ENCODE peak calls at places on chromosomes 16 and 17, in four cellular contexts. E is neural progenitor cell, F is vagina, R is cardiac fibroblast. T is an unnamed sample.

GRCh38 chr17:66775262-66775661 is 59.7 kb upstream of the CACNG5 start:
- DNase-seq in E (no peak), F (no peak), R (no peak), T (no peak)

GRCh38 chr16:24992696-24993095 is 22.5 kb downstream of the ARHGAP17 start:
- DNase-seq in F (no peak), E (no peak), R (no peak), T (no peak)

GRCh38 chr16:4799171-4799855 is 3.1 kb downstream of the ROGDI start:
- DNase-seq in E (no peak), R (no peak), F (no peak), T (no peak)

GRCh38 chr17:78839762-78840529 is 668 bp downstream of the USP36 start:
- DNase-seq in F (no peak), R (peak), E (peak), T (no peak)

GRCh38 chr17:17919169-17920107 is 52.8 kb downstream of the TOM1L2 start:
- DNase-seq in E (peak), R (peak), F (no peak), T (peak)

GRCh38 chr17:28792877-28793666 is 49.3 kb downstream of the TRAF4 start:
- DNase-seq in F (no peak), E (no peak), R (peak), T (no peak)

GRCh38 chr16:1474047-1474446 is 781 bp downstream of the CLCN7 start:
- DNase-seq in R (no peak), E (peak), F (no peak), T (no peak)

GRCh38 chr17:58270476-58271290 is 10.1 kb downstream of the MPO start:
- DNase-seq in E (no peak), F (no peak), R (no peak), T (no peak)

GRCh38 chr16:525520-526180 is 1.9 kb upstream of the CAPN15 start:
- DNase-seq in R (peak), F (no peak), E (no peak), T (no peak)

GRCh38 chr16:46982335-46982734 is 8.9 kb upstream of the DNAJA2 start:
- DNase-seq in E (no peak), R (no peak), F (no peak), T (no peak)

GRCh38 chr17:36611345-36612072 is 10.1 kb downstream of the MRM1 start:
- DNase-seq in F (no peak), E (no peak), R (peak), T (no peak)

GRCh38 chr16:12062343-12063003 is 85.9 kb downstream of the SNX29 start:
- DNase-seq in R (peak), E (no peak), F (no peak), T (peak)

GRCh38 chr16:85781685-85782370 is 17.5 kb downstream of the EMC8 start:
- DNase-seq in E (no peak), R (peak), F (no peak), T (no peak)

GRCh38 chr16:50081428-50082018 is 15.8 kb downstream of the HEATR3 start:
- DNase-seq in R (no peak), E (no peak), F (no peak), T (no peak)

GRCh38 chr17:55845385-55845784 is 94.5 kb downstream of the PCTP start:
- DNase-seq in E (peak), F (no peak), R (peak), T (no peak)

GRCh38 chr16:83744521-83744981 is 63.2 kb upstream of the HSBP1 start:
- DNase-seq in F (no peak), R (no peak), E (no peak), T (no peak)

GRCh38 chr17:66518677-66519076 is 216.3 kb downstream of the PRKCA start:
- DNase-seq in F (no peak), R (no peak), E (peak), T (no peak)

GRCh38 chr16:8453359-8453758 is 137.0 kb downstream of the TMEM114 start:
- DNase-seq in R (no peak), E (no peak), F (no peak), T (no peak)

GRCh38 chr16:68744744-68745280 is 7.7 kb downstream of the CDH1 start:
- DNase-seq in F (no peak), R (no peak), E (no peak), T (no peak)

GRCh38 chr17:83028851-83029250 is 50.6 kb upstream of the METRNL start:
- DNase-seq in F (no peak), E (no peak), R (no peak), T (no peak)

GRCh38 chr17:63645775-63646491 is 23.7 kb downstream of the MAP3K3 start:
- DNase-seq in F (no peak), R (no peak), E (no peak), T (no peak)

GRCh38 chr17:64741924-64742670 is 80.0 kb upstream of the SMURF2 start:
- DNase-seq in R (peak), E (no peak), F (no peak), T (peak)

GRCh38 chr16:10971560-10971961 is 27.2 kb downstream of the CLEC16A start:
- DNase-seq in R (peak), E (peak), F (no peak), T (no peak)

GRCh38 chr17:78101542-78101941 is 27.0 kb downstream of the TMC6 start:
- DNase-seq in F (no peak), E (no peak), R (no peak), T (no peak)

GRCh38 chr17:74410001-74410443 is 21.9 kb upstream of the GPRC5C start:
- DNase-seq in F (no peak), E (no peak), R (no peak), T (no peak)

GRCh38 chr16:28930652-28931051 is 1.1 kb upstream of the CD19 start:
- DNase-seq in E (peak), F (no peak), R (no peak), T (no peak)

T was measured in esophagus muscularis mucosa.